ENCODE peak calls at places on chromosomes 5 and 9, in five cellular contexts. H is A673, O is uterus, C is right lobe of liver, J is IMR-90. T is an unnamed sample. For H3K4me1, the result is how much of the 10 kb centered on the place peaks cover.

GRCh38 chr9:124869466-124869985 is 7.6 kb downstream of the ARPC5L start:
- DNase-seq in C (no peak), J (no peak), H (no peak), O (no peak), T (no peak)

GRCh38 chr5:97525780-97526179 is 342.7 kb upstream of the RIOK2 start:
- DNase-seq in J (no peak), H (no peak), O (no peak), C (no peak), T (no peak)

GRCh38 chr5:131984945-131985665 is 26.4 kb downstream of the ACSL6 start:
- DNase-seq in H (no peak), O (no peak), J (no peak), C (no peak), T (no peak)

GRCh38 chr5:370311-370958 is 48.9 kb downstream of the AHRR start:
- DNase-seq in J (no peak), C (peak), H (no peak), O (no peak), T (peak)

GRCh38 chr5:3350781-3351180 is 244.9 kb upstream of the IRX1 start:
- DNase-seq in H (no peak), J (no peak), O (no peak), C (no peak), T (no peak)

GRCh38 chr9:130138791-130139190 is 33.4 kb upstream of the NCS1 start:
- DNase-seq in J (peak), C (no peak), O (peak), H (no peak), T (no peak)

GRCh38 chr9:69895185-69895584 is 74.6 kb downstream of the CFAP95 start:
- DNase-seq in O (no peak), J (no peak), H (no peak), C (no peak), T (no peak)

GRCh38 chr5:102867999-102868662 is 113.0 kb downstream of the PAM start:
- DNase-seq in J (peak), O (no peak), C (no peak), H (no peak), T (no peak)

GRCh38 chr9:126556560-126557250 is 57.0 kb upstream of the LMX1B start:
- DNase-seq in C (peak), J (no peak), O (no peak), H (no peak), T (no peak)

GRCh38 chr5:124641154-124641792 is 105.2 kb downstream of the ZNF608 start:
- DNase-seq in H (no peak), O (no peak), C (peak), J (no peak), T (no peak)

GRCh38 chr5:150987746-150988145 is 32.6 kb upstream of the GPX3 start:
- DNase-seq in C (no peak), H (no peak), O (no peak), J (no peak), T (no peak)

GRCh38 chr5:178527458-178528307 is 62.5 kb downstream of the COL23A1 start:
- DNase-seq in J (no peak), C (no peak), H (no peak), O (no peak), T (no peak)

GRCh38 chr5:34452170-34452828 is 203.8 kb upstream of the RAI14 start:
- DNase-seq in H (peak), C (no peak), O (no peak), J (peak), T (no peak)

GRCh38 chr9:4222357-4222756 is 77.5 kb downstream of the GLIS3 start:
- DNase-seq in C (no peak), J (no peak), H (no peak), O (no peak), T (no peak)

GRCh38 chr5:89756955-89757354 is 652.6 kb downstream of the CETN3 start:
- DNase-seq in J (no peak), O (no peak), H (peak), C (no peak), T (no peak)

GRCh38 chr5:170960567-170960966 is 98.7 kb downstream of the RANBP17 start:
- DNase-seq in C (no peak), H (no peak), O (no peak), J (peak), T (no peak)

GRCh38 chr9:74570879-74571512 is 73.9 kb downstream of the RORB start:
- DNase-seq in H (peak), J (peak), C (no peak), O (no peak), T (no peak)

GRCh38 chr9:70477907-70478480 is 63.5 kb upstream of the KLF9 start:
- DNase-seq in J (peak), O (no peak), C (no peak), H (no peak), T (no peak)

GRCh38 chr5:105101597-105101996 is 1539.0 kb upstream of the NUDT12 start:
- DNase-seq in J (no peak), H (peak), O (no peak), C (no peak), T (no peak)

GRCh38 chr9:38030658-38031057 is 38.4 kb downstream of the SHB start:
- DNase-seq in J (no peak), H (no peak), C (no peak), O (no peak), T (no peak)

GRCh38 chr9:34400686-34401602 is 24.2 kb upstream of the MYORG start:
- DNase-seq in J (no peak), C (no peak), O (no peak), H (no peak), T (no peak)

GRCh38 chr5:172533399-172534228 is 79.3 kb upstream of the SH3PXD2B start:
- DNase-seq in J (no peak), H (no peak), O (no peak), C (no peak), T (peak)

GRCh38 chr9:129834489-129835127 is 467 bp downstream of the C9orf78 start:
- DNase-seq in C (no peak), O (no peak), J (no peak), H (no peak), T (no peak)

GRCh38 chr5:116038817-116039216 is 6.5 kb downstream of the ARL14EPL start:
- DNase-seq in J (no peak), C (no peak), O (no peak), H (no peak), T (no peak)

GRCh38 chr5:36692791-36693763 is 86.7 kb downstream of the SLC1A3 start:
- DNase-seq in J (peak), C (peak), O (peak), H (peak), T (peak)

GRCh38 chr5:140043508-140043872 is 391 bp upstream of the NRG2 start:
- DNase-seq in C (no peak), O (no peak), H (peak), J (no peak), T (peak)

GRCh38 chr5:33794550-33795300 is 97.1 kb downstream of the ADAMTS12 start:
- DNase-seq in O (no peak), J (peak), C (no peak), H (no peak), T (no peak)

GRCh38 chr5:946720-947625 is 54.3 kb downstream of the TRIP13 start:
- DNase-seq in O (peak), J (no peak), H (no peak), C (no peak), T (peak)

GRCh38 chr5:34930527-34930844 is 1.1 kb downstream of the DNAJC21 start:
- DNase-seq in J (peak), C (no peak), O (no peak), H (peak), T (no peak)

GRCh38 chr9:6566409-6567139 is 79.0 kb downstream of the GLDC start:
- DNase-seq in C (no peak), H (peak), O (no peak), J (peak), T (no peak)

GRCh38 chr9:38680827-38681226 is 39.1 kb downstream of the FAM240B start:
- DNase-seq in C (no peak), H (no peak), O (no peak), J (no peak), T (no peak)

GRCh38 chr9:38074441-38074943 is 5.5 kb upstream of the SHB start:
- DNase-seq in H (no peak), O (no peak), J (peak), C (no peak), T (peak)

GRCh38 chr5:51433052-51433710 is 49.9 kb downstream of the ISL1 start:
- DNase-seq in O (no peak), H (peak), J (no peak), C (no peak), T (no peak)

GRCh38 chr9:82982271-82982880 is 80.6 kb downstream of the RASEF start:
- DNase-seq in C (no peak), J (no peak), H (no peak), O (no peak), T (no peak)

GRCh38 chr5:132754947-132755346 is 7.7 kb downstream of the CCNI2 start:
- DNase-seq in J (peak), O (no peak), H (peak), C (no peak), T (no peak)

GRCh38 chr9:101388507-101388993 is 3.7 kb upstream of the BAAT start:
- DNase-seq in O (no peak), H (peak), J (no peak), C (no peak), T (no peak)

GRCh38 chr9:101393135-101393534 is 5.3 kb downstream of the MRPL50 start:
- DNase-seq in O (no peak), J (no peak), C (no peak), H (no peak), T (no peak)

GRCh38 chr9:101383361-101383760 is 1.4 kb downstream of the BAAT start:
- DNase-seq in O (no peak), C (no peak), H (no peak), J (no peak), T (no peak)

GRCh38 chr9:101387871-101388506 is 3.2 kb upstream of the BAAT start:
- DNase-seq in J (peak), C (no peak), O (no peak), H (peak), T (no peak)
- H3K4me1 ChIP-seq in J (under half), C (under half), O (under half), H (under half), T (under half)

GRCh38 chr9:97398999-97399758 is 12.7 kb upstream of the TDRD7 start:
- DNase-seq in C (peak), J (peak), O (peak), H (peak), T (peak)
- TF ChIP-seq CTCF in C (peak), J (peak), O (peak), H (peak), T (peak)

GRCh38 chr5:133994990-133995333 is 9.8 kb downstream of the VDAC1 start:
- DNase-seq in O (no peak), J (no peak), H (no peak), C (no peak), T (no peak)
- H3K27ac ChIP-seq in O (no peak), J (no peak), H (peak), C (no peak), T (no peak)

GRCh38 chr5:149802008-149802407 is 71.9 kb downstream of the PPARGC1B start:
- DNase-seq in C (peak), J (no peak), H (no peak), O (no peak), T (no peak)
- H3K4me1 ChIP-seq in C (under half), J (under half), H (under half), O (under half), T (under half)

GRCh38 chr9:105842023-105842644 is 147.8 kb downstream of the TMEM38B start:
- DNase-seq in H (peak), O (no peak), J (peak), C (no peak), T (no peak)
- TF ChIP-seq CTCF in H (peak), O (peak), J (peak), C (peak), T (peak)

GRCh38 chr9:109124089-109124488 is 4.3 kb upstream of the TMEM245 start:
- DNase-seq in C (no peak), H (no peak), J (no peak), O (no peak), T (no peak)
- H3K27ac ChIP-seq in C (no peak), H (no peak), J (no peak), O (no peak), T (no peak)

GRCh38 chr9:127838375-127839078 is 15.9 kb downstream of the ENG start:
- DNase-seq in J (peak), C (peak), O (peak), H (no peak), T (peak)
- H3K4me1 ChIP-seq in J (under half), C (under half), O (under half), H (under half), T (half or more)

GRCh38 chr5:145680169-145680568 is 155.0 kb downstream of the PRELID2 start:
- DNase-seq in O (no peak), H (peak), J (no peak), C (no peak), T (no peak)
- TF ChIP-seq CTCF in O (no peak), H (peak), J (no peak), C (peak), T (no peak)

T was measured in upper lobe of right lung.